ENCODE peak calls at places on chromosome 2, in ten cellular contexts. One of them, this sample, is unnamed. For H3K4me1 and H3K27me3, the result is how much of the 10 kb centered on the place peaks cover.

GRCh38 chr2:82795446-82795845 is 1663.6 kb downstream of the SUCLG1 start:
- DNase-seq in tibial nerve: no peak
- DNase-seq in CD8-positive, alpha-beta memory T cell: no peak
- DNase-seq in endodermal cell: no peak
- DNase-seq in pancreas: no peak
- DNase-seq in heart right ventricle: no peak
- DNase-seq in stomach: no peak
- DNase-seq in right cardiac atrium: no peak
- DNase-seq in Peyer's patch: no peak
- DNase-seq in naive thymus-derived CD4-positive, alpha-beta T cell: no peak
- DNase-seq in this sample: peak

GRCh38 chr2:80670763-80671162 is 366.2 kb upstream of the LRRTM1 start:
- DNase-seq in endodermal cell: no peak
- DNase-seq in naive thymus-derived CD4-positive, alpha-beta T cell: no peak
- DNase-seq in stomach: no peak
- DNase-seq in heart right ventricle: no peak
- DNase-seq in right cardiac atrium: no peak
- DNase-seq in pancreas: no peak
- DNase-seq in tibial nerve: no peak
- DNase-seq in CD8-positive, alpha-beta memory T cell: no peak
- DNase-seq in Peyer's patch: no peak
- DNase-seq in this sample: no peak

GRCh38 chr2:3659447-3660432 is 1.7 kb downstream of the ALLC start:
- DNase-seq in heart right ventricle: peak
- DNase-seq in stomach: no peak
- DNase-seq in pancreas: no peak
- DNase-seq in endodermal cell: peak
- DNase-seq in right cardiac atrium: peak
- DNase-seq in tibial nerve: peak
- DNase-seq in CD8-positive, alpha-beta memory T cell: no peak
- DNase-seq in Peyer's patch: peak
- DNase-seq in naive thymus-derived CD4-positive, alpha-beta T cell: no peak
- DNase-seq in this sample: peak

GRCh38 chr2:133602538-133602937 is 34.3 kb upstream of the NCKAP5 start:
- DNase-seq in naive thymus-derived CD4-positive, alpha-beta T cell: no peak
- DNase-seq in stomach: no peak
- DNase-seq in pancreas: no peak
- DNase-seq in endodermal cell: no peak
- DNase-seq in tibial nerve: no peak
- DNase-seq in CD8-positive, alpha-beta memory T cell: no peak
- DNase-seq in right cardiac atrium: peak
- DNase-seq in Peyer's patch: no peak
- DNase-seq in heart right ventricle: no peak
- DNase-seq in this sample: no peak

GRCh38 chr2:106867231-106867943 is 18.6 kb downstream of the ST6GAL2 start:
- DNase-seq in CD8-positive, alpha-beta memory T cell: no peak
- DNase-seq in Peyer's patch: no peak
- DNase-seq in stomach: no peak
- DNase-seq in heart right ventricle: no peak
- DNase-seq in pancreas: no peak
- DNase-seq in tibial nerve: no peak
- DNase-seq in endodermal cell: no peak
- DNase-seq in naive thymus-derived CD4-positive, alpha-beta T cell: no peak
- DNase-seq in right cardiac atrium: no peak
- DNase-seq in this sample: no peak

GRCh38 chr2:19652811-19653210 is 249.0 kb downstream of the TTC32 start:
- DNase-seq in stomach: no peak
- DNase-seq in right cardiac atrium: no peak
- DNase-seq in endodermal cell: no peak
- DNase-seq in Peyer's patch: no peak
- DNase-seq in pancreas: no peak
- DNase-seq in naive thymus-derived CD4-positive, alpha-beta T cell: no peak
- DNase-seq in tibial nerve: no peak
- DNase-seq in CD8-positive, alpha-beta memory T cell: no peak
- DNase-seq in heart right ventricle: no peak
- DNase-seq in this sample: no peak

GRCh38 chr2:148927010-148927409 is 52.0 kb downstream of the KIF5C start:
- DNase-seq in CD8-positive, alpha-beta memory T cell: no peak
- DNase-seq in pancreas: no peak
- DNase-seq in Peyer's patch: no peak
- DNase-seq in naive thymus-derived CD4-positive, alpha-beta T cell: no peak
- DNase-seq in right cardiac atrium: peak
- DNase-seq in tibial nerve: no peak
- DNase-seq in stomach: no peak
- DNase-seq in heart right ventricle: peak
- DNase-seq in endodermal cell: no peak
- DNase-seq in this sample: no peak

GRCh38 chr2:108189316-108189715 is 50.5 kb upstream of the SULT1C3 start:
- DNase-seq in naive thymus-derived CD4-positive, alpha-beta T cell: no peak
- DNase-seq in tibial nerve: no peak
- DNase-seq in right cardiac atrium: no peak
- DNase-seq in heart right ventricle: no peak
- DNase-seq in CD8-positive, alpha-beta memory T cell: no peak
- DNase-seq in Peyer's patch: no peak
- DNase-seq in pancreas: no peak
- DNase-seq in stomach: no peak
- DNase-seq in endodermal cell: no peak
- DNase-seq in this sample: no peak

GRCh38 chr2:241615041-241615440 is 21.9 kb downstream of the THAP4 start:
- DNase-seq in right cardiac atrium: no peak
- DNase-seq in endodermal cell: no peak
- DNase-seq in tibial nerve: no peak
- DNase-seq in stomach: no peak
- DNase-seq in naive thymus-derived CD4-positive, alpha-beta T cell: no peak
- DNase-seq in heart right ventricle: no peak
- DNase-seq in pancreas: no peak
- DNase-seq in Peyer's patch: no peak
- DNase-seq in CD8-positive, alpha-beta memory T cell: no peak
- DNase-seq in this sample: no peak

GRCh38 chr2:167579826-167580225 is 667.6 kb downstream of the STK39 start:
- DNase-seq in naive thymus-derived CD4-positive, alpha-beta T cell: no peak
- DNase-seq in tibial nerve: peak
- DNase-seq in pancreas: no peak
- DNase-seq in Peyer's patch: no peak
- DNase-seq in stomach: no peak
- DNase-seq in CD8-positive, alpha-beta memory T cell: no peak
- DNase-seq in endodermal cell: no peak
- DNase-seq in right cardiac atrium: no peak
- DNase-seq in heart right ventricle: no peak
- DNase-seq in this sample: no peak

GRCh38 chr2:128319773-128320608 is 1.3 kb upstream of the HS6ST1 start:
- DNase-seq in endodermal cell: peak
- DNase-seq in tibial nerve: no peak
- DNase-seq in heart right ventricle: no peak
- DNase-seq in stomach: peak
- DNase-seq in Peyer's patch: peak
- DNase-seq in right cardiac atrium: peak
- DNase-seq in CD8-positive, alpha-beta memory T cell: peak
- DNase-seq in pancreas: no peak
- DNase-seq in naive thymus-derived CD4-positive, alpha-beta T cell: no peak
- DNase-seq in this sample: peak

GRCh38 chr2:48600917-48601316 is 16.7 kb upstream of the GTF2A1L start:
- DNase-seq in heart right ventricle: no peak
- DNase-seq in stomach: no peak
- DNase-seq in naive thymus-derived CD4-positive, alpha-beta T cell: no peak
- DNase-seq in CD8-positive, alpha-beta memory T cell: no peak
- DNase-seq in right cardiac atrium: no peak
- DNase-seq in endodermal cell: no peak
- DNase-seq in tibial nerve: no peak
- DNase-seq in Peyer's patch: no peak
- DNase-seq in pancreas: no peak
- DNase-seq in this sample: no peak

DNA sequence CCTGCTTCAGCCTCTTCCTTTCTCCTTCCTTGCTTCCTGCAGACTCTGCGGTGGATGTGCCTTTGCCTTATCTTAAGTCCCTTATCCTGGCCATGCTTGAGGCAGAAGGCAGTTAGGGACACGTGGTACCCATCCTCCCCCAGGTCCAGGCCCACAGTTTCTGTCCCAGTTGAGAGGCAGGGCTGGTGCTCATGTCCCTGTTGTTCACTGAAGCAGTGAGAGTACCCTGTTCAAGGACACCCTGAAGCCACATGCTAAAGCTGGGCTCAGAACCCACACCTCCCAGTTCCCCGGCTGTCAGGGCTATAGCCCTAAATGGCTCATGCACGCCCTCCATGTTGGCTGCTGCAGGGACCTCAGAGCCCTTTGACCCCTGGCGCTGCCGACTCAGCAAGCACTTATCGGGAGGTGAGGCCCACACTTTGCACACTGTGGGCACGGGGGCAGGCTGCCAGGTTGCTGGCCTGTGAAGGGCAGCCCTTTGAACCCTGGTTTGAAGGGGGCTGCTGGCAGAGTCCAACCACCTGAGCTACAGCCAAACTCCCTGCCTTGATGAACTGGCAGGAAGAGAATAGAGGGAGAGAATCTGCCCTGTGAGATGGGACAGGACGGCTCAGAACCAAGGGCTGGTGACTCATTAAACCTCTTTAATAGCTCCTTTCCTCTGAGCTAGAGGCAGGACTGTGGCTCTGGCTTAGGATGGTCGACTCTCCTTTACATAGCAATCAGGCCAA is 6.3 kb downstream of the KHK start:
- DNase-seq in right cardiac atrium: peak
- DNase-seq in endodermal cell: no peak
- DNase-seq in tibial nerve: no peak
- DNase-seq in Peyer's patch: peak
- DNase-seq in stomach: no peak
- DNase-seq in naive thymus-derived CD4-positive, alpha-beta T cell: no peak
- DNase-seq in heart right ventricle: no peak
- DNase-seq in CD8-positive, alpha-beta memory T cell: no peak
- DNase-seq in pancreas: no peak
- DNase-seq in this sample: no peak
- H3K4me1 ChIP-seq in right cardiac atrium: under half
- H3K4me1 ChIP-seq in endodermal cell: under half
- H3K4me1 ChIP-seq in tibial nerve: under half
- H3K4me1 ChIP-seq in Peyer's patch: under half
- H3K4me1 ChIP-seq in stomach: under half
- H3K4me1 ChIP-seq in naive thymus-derived CD4-positive, alpha-beta T cell: under half
- H3K4me1 ChIP-seq in heart right ventricle: under half
- H3K4me1 ChIP-seq in CD8-positive, alpha-beta memory T cell: under half
- H3K4me1 ChIP-seq in pancreas: under half
- H3K4me1 ChIP-seq in this sample: under half

DNA sequence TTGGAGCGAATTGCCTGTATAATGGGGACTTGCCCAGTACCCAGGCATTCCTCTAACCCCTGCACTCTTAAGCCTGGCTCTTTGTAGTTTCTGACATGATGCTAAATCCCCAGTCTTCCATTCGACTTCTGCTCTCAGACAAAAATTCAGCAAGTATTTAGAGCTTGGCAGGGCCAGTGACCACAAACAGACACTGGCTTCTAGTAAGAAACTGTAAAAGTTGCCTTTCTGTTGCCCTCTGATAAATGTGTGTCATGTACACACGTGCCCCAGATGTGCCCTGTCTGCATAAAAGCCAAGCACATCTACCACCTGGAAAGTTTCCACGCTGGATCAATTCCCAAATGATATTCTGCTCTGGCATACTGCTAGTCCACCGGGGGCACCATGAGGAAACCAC is 18.0 kb downstream of the PAX3 start:
- DNase-seq in Peyer's patch: no peak
- DNase-seq in naive thymus-derived CD4-positive, alpha-beta T cell: no peak
- DNase-seq in tibial nerve: no peak
- DNase-seq in stomach: no peak
- DNase-seq in pancreas: no peak
- DNase-seq in CD8-positive, alpha-beta memory T cell: no peak
- DNase-seq in right cardiac atrium: no peak
- DNase-seq in heart right ventricle: no peak
- DNase-seq in endodermal cell: no peak
- DNase-seq in this sample: no peak
- H3K27me3 ChIP-seq in Peyer's patch: under half
- H3K27me3 ChIP-seq in naive thymus-derived CD4-positive, alpha-beta T cell: under half
- H3K27me3 ChIP-seq in tibial nerve: under half
- H3K27me3 ChIP-seq in stomach: half or more
- H3K27me3 ChIP-seq in pancreas: under half
- H3K27me3 ChIP-seq in CD8-positive, alpha-beta memory T cell: under half
- H3K27me3 ChIP-seq in right cardiac atrium: under half
- H3K27me3 ChIP-seq in heart right ventricle: under half
- H3K27me3 ChIP-seq in endodermal cell: half or more
- H3K27me3 ChIP-seq in this sample: under half

DNA sequence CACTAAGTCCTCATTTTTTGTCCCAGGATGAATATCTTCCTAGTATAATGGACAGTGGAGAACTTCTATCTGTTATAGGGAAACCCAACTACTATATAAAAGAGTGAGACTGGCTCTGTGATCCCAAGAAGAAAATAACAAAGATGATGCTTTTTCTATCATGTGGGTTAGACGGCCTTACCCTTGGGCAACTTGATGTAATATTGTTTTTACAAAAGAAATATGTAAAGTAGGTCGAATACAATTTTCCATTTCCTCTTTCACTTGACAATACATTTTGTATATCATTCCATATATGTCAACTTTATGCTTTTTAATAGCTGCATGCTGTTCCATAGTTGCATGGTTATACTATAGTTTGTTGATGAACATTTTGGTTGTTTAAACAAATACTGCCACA is 87.5 kb upstream of the SESTD1 start:
- DNase-seq in stomach: no peak
- DNase-seq in Peyer's patch: no peak
- DNase-seq in endodermal cell: no peak
- DNase-seq in naive thymus-derived CD4-positive, alpha-beta T cell: no peak
- DNase-seq in right cardiac atrium: no peak
- DNase-seq in tibial nerve: no peak
- DNase-seq in heart right ventricle: no peak
- DNase-seq in CD8-positive, alpha-beta memory T cell: no peak
- DNase-seq in pancreas: no peak
- DNase-seq in this sample: no peak
- H3K4me1 ChIP-seq in stomach: under half
- H3K4me1 ChIP-seq in Peyer's patch: under half
- H3K4me1 ChIP-seq in endodermal cell: under half
- H3K4me1 ChIP-seq in naive thymus-derived CD4-positive, alpha-beta T cell: under half
- H3K4me1 ChIP-seq in right cardiac atrium: under half
- H3K4me1 ChIP-seq in tibial nerve: under half
- H3K4me1 ChIP-seq in heart right ventricle: under half
- H3K4me1 ChIP-seq in CD8-positive, alpha-beta memory T cell: under half
- H3K4me1 ChIP-seq in pancreas: under half
- H3K4me1 ChIP-seq in this sample: under half

DNA sequence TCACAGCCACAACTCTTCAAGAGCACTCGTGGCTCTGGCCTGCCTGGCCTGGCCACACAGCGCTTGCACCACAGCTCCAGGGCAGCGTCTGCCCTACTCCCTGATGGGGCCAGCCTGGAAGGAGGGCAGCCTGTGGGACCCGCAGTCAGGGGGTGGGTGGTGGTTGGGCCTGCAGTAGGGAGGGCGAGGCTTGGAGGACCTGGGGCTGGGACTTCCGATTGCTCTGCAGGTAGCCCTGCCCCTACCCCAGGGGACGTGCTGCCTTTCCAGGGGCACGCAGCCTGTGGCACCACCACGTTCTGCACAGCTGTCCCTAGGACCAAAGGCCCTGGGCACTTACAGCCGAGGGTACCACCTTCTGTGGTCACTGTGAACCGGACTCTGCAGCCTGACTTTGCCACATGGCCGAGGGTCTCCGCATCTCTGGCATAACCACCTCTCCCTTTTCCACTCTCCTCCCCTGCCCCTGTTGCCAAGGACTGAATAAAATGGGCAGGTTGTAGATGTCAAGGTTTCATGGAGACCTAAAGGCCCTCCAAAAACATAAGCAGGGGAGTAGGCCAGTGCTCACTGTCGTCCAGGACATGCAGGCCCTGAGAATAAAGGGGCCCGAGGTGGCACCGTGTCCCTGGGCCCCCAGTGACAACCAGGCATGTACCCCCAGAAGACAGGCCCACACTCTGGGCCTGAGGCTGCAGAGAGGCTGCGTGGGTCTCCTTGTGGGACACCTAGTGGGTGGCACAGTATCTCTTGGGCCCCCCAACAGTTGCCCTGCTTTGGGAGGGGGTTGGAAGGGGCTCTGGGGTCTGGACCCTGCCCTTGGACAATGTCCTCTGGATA is 87.3 kb downstream of the INHBB start:
- DNase-seq in pancreas: no peak
- DNase-seq in tibial nerve: no peak
- DNase-seq in right cardiac atrium: no peak
- DNase-seq in CD8-positive, alpha-beta memory T cell: no peak
- DNase-seq in Peyer's patch: no peak
- DNase-seq in endodermal cell: peak
- DNase-seq in heart right ventricle: no peak
- DNase-seq in naive thymus-derived CD4-positive, alpha-beta T cell: no peak
- DNase-seq in stomach: no peak
- DNase-seq in this sample: no peak
- H3K27me3 ChIP-seq in pancreas: under half
- H3K27me3 ChIP-seq in tibial nerve: under half
- H3K27me3 ChIP-seq in right cardiac atrium: under half
- H3K27me3 ChIP-seq in CD8-positive, alpha-beta memory T cell: under half
- H3K27me3 ChIP-seq in Peyer's patch: under half
- H3K27me3 ChIP-seq in endodermal cell: under half
- H3K27me3 ChIP-seq in heart right ventricle: under half
- H3K27me3 ChIP-seq in naive thymus-derived CD4-positive, alpha-beta T cell: under half
- H3K27me3 ChIP-seq in stomach: under half
- H3K27me3 ChIP-seq in this sample: under half

This sample was measured in SJCRH30.